ENCODE peak calls at places on chromosomes 5 and 9, in seven cellular contexts. One of them, this sample, is unnamed.

GRCh38 chr5:131932235-131932634 is 13.2 kb downstream of the MEIKIN start:
- DNase-seq in NCI-H2029: no peak
- DNase-seq in naive B cell: no peak
- DNase-seq in body of pancreas: no peak
- DNase-seq in GM03348: no peak
- DNase-seq in Right ventricle myocardium superior: no peak
- DNase-seq in HepG2: no peak
- DNase-seq in this sample: no peak

GRCh38 chr5:151615431-151615830 is 24.3 kb upstream of the FAT2 start:
- DNase-seq in HepG2: no peak
- DNase-seq in naive B cell: no peak
- DNase-seq in GM03348: no peak
- DNase-seq in body of pancreas: no peak
- DNase-seq in NCI-H2029: no peak
- DNase-seq in Right ventricle myocardium superior: no peak
- DNase-seq in this sample: no peak

GRCh38 chr9:20872340-20872977 is 159.0 kb downstream of the HACD4 start:
- DNase-seq in Right ventricle myocardium superior: no peak
- DNase-seq in GM03348: peak; percentile 55
- DNase-seq in NCI-H2029: no peak
- DNase-seq in body of pancreas: no peak
- DNase-seq in naive B cell: no peak
- DNase-seq in HepG2: no peak
- DNase-seq in this sample: no peak

GRCh38 chr5:74550927-74551326 is 89.6 kb downstream of the ENC1 start:
- DNase-seq in HepG2: no peak
- DNase-seq in NCI-H2029: no peak
- DNase-seq in naive B cell: no peak
- DNase-seq in Right ventricle myocardium superior: no peak
- DNase-seq in GM03348: no peak
- DNase-seq in body of pancreas: no peak
- DNase-seq in this sample: no peak

GRCh38 chr9:98783518-98784226 is 12.7 kb downstream of the ANKS6 start:
- DNase-seq in naive B cell: no peak
- DNase-seq in GM03348: no peak
- DNase-seq in body of pancreas: no peak
- DNase-seq in Right ventricle myocardium superior: no peak
- DNase-seq in HepG2: no peak
- DNase-seq in NCI-H2029: no peak
- DNase-seq in this sample: peak; percentile 14

GRCh38 chr9:95007470-95007869 is 281.0 kb downstream of the AOPEP start:
- DNase-seq in Right ventricle myocardium superior: no peak
- DNase-seq in body of pancreas: no peak
- DNase-seq in GM03348: no peak
- DNase-seq in naive B cell: no peak
- DNase-seq in HepG2: no peak
- DNase-seq in NCI-H2029: peak; percentile 50
- DNase-seq in this sample: no peak

GRCh38 chr5:148807845-148808244 is 18.6 kb upstream of the ADRB2 start:
- DNase-seq in naive B cell: no peak
- DNase-seq in HepG2: no peak
- DNase-seq in body of pancreas: no peak
- DNase-seq in GM03348: no peak
- DNase-seq in Right ventricle myocardium superior: no peak
- DNase-seq in NCI-H2029: no peak
- DNase-seq in this sample: no peak

GRCh38 chr5:179054876-179055275 is 5.3 kb upstream of the ZNF354C start:
- DNase-seq in naive B cell: no peak
- DNase-seq in Right ventricle myocardium superior: no peak
- DNase-seq in body of pancreas: no peak
- DNase-seq in HepG2: no peak
- DNase-seq in GM03348: no peak
- DNase-seq in NCI-H2029: no peak
- DNase-seq in this sample: no peak

GRCh38 chr9:129803679-129804065 is 688 bp downstream of the TOR1B start:
- DNase-seq in HepG2: no peak
- DNase-seq in Right ventricle myocardium superior: no peak
- DNase-seq in NCI-H2029: no peak
- DNase-seq in naive B cell: no peak
- DNase-seq in body of pancreas: no peak
- DNase-seq in GM03348: no peak
- DNase-seq in this sample: peak; percentile 53

GRCh38 chr5:37494756-37495155 is 115.6 kb downstream of the WDR70 start:
- DNase-seq in body of pancreas: no peak
- DNase-seq in Right ventricle myocardium superior: no peak
- DNase-seq in HepG2: no peak
- DNase-seq in naive B cell: no peak
- DNase-seq in GM03348: no peak
- DNase-seq in NCI-H2029: no peak
- DNase-seq in this sample: no peak

GRCh38 chr9:32550046-32550608 is 2.0 kb upstream of the SMIM27 start:
- DNase-seq in Right ventricle myocardium superior: no peak
- DNase-seq in naive B cell: peak; percentile 5
- DNase-seq in NCI-H2029: no peak
- DNase-seq in GM03348: peak; percentile 30
- DNase-seq in HepG2: no peak
- DNase-seq in body of pancreas: no peak
- DNase-seq in this sample: no peak

GRCh38 chr5:131264453-131265200 is 774 bp downstream of the CDC42SE2 start:
- DNase-seq in GM03348: peak; percentile 44
- DNase-seq in HepG2: no peak
- DNase-seq in body of pancreas: peak; percentile 36
- DNase-seq in naive B cell: peak; percentile 30
- DNase-seq in Right ventricle myocardium superior: peak; percentile 48
- DNase-seq in NCI-H2029: peak; percentile 36
- DNase-seq in this sample: peak; percentile 57

GRCh38 chr9:123689701-123690428 is 240.1 kb downstream of the DENND1A start:
- DNase-seq in naive B cell: no peak
- DNase-seq in body of pancreas: no peak
- DNase-seq in HepG2: no peak
- DNase-seq in Right ventricle myocardium superior: no peak
- DNase-seq in NCI-H2029: peak; percentile 59
- DNase-seq in GM03348: no peak
- DNase-seq in this sample: no peak

GRCh38 chr9:135479469-135480052 is at the start of gene PPP1R26:
- DNase-seq in HepG2: no peak
- DNase-seq in naive B cell: no peak
- DNase-seq in Right ventricle myocardium superior: peak; percentile 67
- DNase-seq in body of pancreas: peak; percentile 63
- DNase-seq in NCI-H2029: peak; percentile 19
- DNase-seq in GM03348: peak; percentile 71
- DNase-seq in this sample: no peak

GRCh38 chr5:176803943-176804498 is 6.3 kb upstream of the UNC5A start:
- DNase-seq in body of pancreas: no peak
- DNase-seq in Right ventricle myocardium superior: no peak
- DNase-seq in GM03348: no peak
- DNase-seq in NCI-H2029: no peak
- DNase-seq in naive B cell: no peak
- DNase-seq in HepG2: no peak
- DNase-seq in this sample: no peak

GRCh38 chr9:126471084-126471611 is 142.6 kb upstream of the LMX1B start:
- DNase-seq in body of pancreas: peak; percentile 46
- DNase-seq in Right ventricle myocardium superior: peak; percentile 86
- DNase-seq in GM03348: peak; percentile 89
- DNase-seq in NCI-H2029: no peak
- DNase-seq in HepG2: no peak
- DNase-seq in naive B cell: peak; percentile 82
- DNase-seq in this sample: peak; percentile 60

GRCh38 chr5:156755421-156756087 is 94.5 kb upstream of the PPP1R2B start:
- DNase-seq in HepG2: no peak
- DNase-seq in naive B cell: no peak
- DNase-seq in Right ventricle myocardium superior: no peak
- DNase-seq in NCI-H2029: no peak
- DNase-seq in body of pancreas: no peak
- DNase-seq in GM03348: no peak
- DNase-seq in this sample: no peak

GRCh38 chr5:36655171-36655570 is 48.8 kb downstream of the SLC1A3 start:
- DNase-seq in HepG2: no peak
- DNase-seq in naive B cell: no peak
- DNase-seq in Right ventricle myocardium superior: no peak
- DNase-seq in GM03348: no peak
- DNase-seq in body of pancreas: no peak
- DNase-seq in NCI-H2029: no peak
- DNase-seq in this sample: no peak

GRCh38 chr9:96116275-96117051 is 185.5 kb downstream of the HSD17B3 start:
- DNase-seq in Right ventricle myocardium superior: no peak
- DNase-seq in HepG2: peak; percentile 82
- DNase-seq in body of pancreas: peak; percentile 93
- DNase-seq in GM03348: no peak
- DNase-seq in NCI-H2029: no peak
- DNase-seq in naive B cell: no peak
- DNase-seq in this sample: peak; percentile 36

GRCh38 chr5:165209101-165209727 is 1703.8 kb downstream of the MAT2B start:
- DNase-seq in NCI-H2029: no peak
- DNase-seq in HepG2: peak; percentile 3
- DNase-seq in naive B cell: peak; percentile 6
- DNase-seq in Right ventricle myocardium superior: no peak
- DNase-seq in GM03348: peak; percentile 30
- DNase-seq in body of pancreas: no peak
- DNase-seq in this sample: no peak

GRCh38 chr5:135662683-135663082 is 83.9 kb upstream of the CXCL14 start:
- DNase-seq in HepG2: no peak
- DNase-seq in GM03348: no peak
- DNase-seq in Right ventricle myocardium superior: no peak
- DNase-seq in body of pancreas: no peak
- DNase-seq in NCI-H2029: no peak
- DNase-seq in naive B cell: no peak
- DNase-seq in this sample: no peak

GRCh38 chr9:93010056-93010455 is 48.4 kb upstream of the SUSD3 start:
- DNase-seq in naive B cell: no peak
- DNase-seq in GM03348: no peak
- DNase-seq in Right ventricle myocardium superior: no peak
- DNase-seq in body of pancreas: no peak
- DNase-seq in HepG2: no peak
- DNase-seq in NCI-H2029: no peak
- DNase-seq in this sample: peak; percentile 14

GRCh38 chr9:89841456-89841855 is 236.6 kb downstream of the GADD45G start:
- DNase-seq in body of pancreas: no peak
- DNase-seq in HepG2: no peak
- DNase-seq in Right ventricle myocardium superior: no peak
- DNase-seq in GM03348: no peak
- DNase-seq in naive B cell: no peak
- DNase-seq in NCI-H2029: no peak
- DNase-seq in this sample: no peak

GRCh38 chr9:110027624-110028023 is 180.3 kb downstream of the C9orf152 start:
- DNase-seq in naive B cell: no peak
- DNase-seq in GM03348: no peak
- DNase-seq in Right ventricle myocardium superior: no peak
- DNase-seq in body of pancreas: no peak
- DNase-seq in NCI-H2029: no peak
- DNase-seq in HepG2: peak; percentile 79
- DNase-seq in this sample: no peak

GRCh38 chr9:93128011-93128714 is 5.9 kb downstream of the NINJ1 start:
- DNase-seq in Right ventricle myocardium superior: no peak
- DNase-seq in HepG2: no peak
- DNase-seq in naive B cell: no peak
- DNase-seq in body of pancreas: no peak
- DNase-seq in GM03348: no peak
- DNase-seq in NCI-H2029: no peak
- DNase-seq in this sample: no peak

GRCh38 chr5:142740474-142740873 is 29.7 kb upstream of the ARHGAP26 start:
- DNase-seq in NCI-H2029: peak; percentile 17
- DNase-seq in naive B cell: no peak
- DNase-seq in HepG2: peak; percentile 88
- DNase-seq in GM03348: no peak
- DNase-seq in Right ventricle myocardium superior: no peak
- DNase-seq in body of pancreas: no peak
- DNase-seq in this sample: no peak

GRCh38 chr9:114053246-114054005 is 24.7 kb downstream of the AMBP start:
- DNase-seq in naive B cell: no peak
- DNase-seq in NCI-H2029: peak; percentile 25
- DNase-seq in body of pancreas: no peak
- DNase-seq in HepG2: no peak
- DNase-seq in GM03348: no peak
- DNase-seq in Right ventricle myocardium superior: no peak
- DNase-seq in this sample: peak; percentile 18

GRCh38 chr9:129352157-129352870 is 174.3 kb upstream of the IER5L start:
- DNase-seq in GM03348: peak; percentile 72
- DNase-seq in naive B cell: no peak
- DNase-seq in body of pancreas: no peak
- DNase-seq in HepG2: no peak
- DNase-seq in Right ventricle myocardium superior: no peak
- DNase-seq in NCI-H2029: no peak
- DNase-seq in this sample: peak; percentile 39

GRCh38 chr9:87894998-87895625 is 12.4 kb downstream of the SPATA31E1 start:
- DNase-seq in GM03348: no peak
- DNase-seq in naive B cell: no peak
- DNase-seq in HepG2: no peak
- DNase-seq in Right ventricle myocardium superior: no peak
- DNase-seq in body of pancreas: no peak
- DNase-seq in NCI-H2029: no peak
- DNase-seq in this sample: no peak